ENCODE peak calls at places on chromosome 6, in ten cellular contexts. G, U, I, L, Q, D, W, J, T and C are unnamed samples. For H3K4me1, the result is how much of the 10 kb centered on the place peaks cover.

GRCh38 chr6:41056768-41057490 is 3.9 kb downstream of the APOBEC2 start:
- DNase-seq in G (no peak), U (no peak), I (no peak), L (no peak), Q (peak), D (no peak), W (no peak), J (no peak), T (no peak), C (no peak)

GRCh38 chr6:69580696-69581095 is 216.1 kb downstream of the LMBRD1 start:
- DNase-seq in G (no peak), U (no peak), I (no peak), L (no peak), Q (no peak), D (no peak), W (no peak), J (no peak), T (no peak), C (no peak)

GRCh38 chr6:16184129-16184528 is 54.3 kb upstream of the GMPR start:
- DNase-seq in G (no peak), U (peak), I (peak), L (peak), Q (peak), D (no peak), W (no peak), J (peak), T (peak), C (no peak)

GRCh38 chr6:135167617-135168016 is 13.5 kb upstream of the MYB start:
- DNase-seq in G (no peak), U (no peak), I (no peak), L (no peak), Q (no peak), D (no peak), W (no peak), J (no peak), T (no peak), C (no peak)

GRCh38 chr6:5937936-5938706 is 68.6 kb downstream of the NRN1 start:
- DNase-seq in G (no peak), U (no peak), I (peak), L (no peak), Q (no peak), D (no peak), W (no peak), J (no peak), T (no peak), C (no peak)

GRCh38 chr6:149931501-149931900 is 8.6 kb upstream of the RAET1G start:
- DNase-seq in G (no peak), U (no peak), I (no peak), L (no peak), Q (no peak), D (no peak), W (no peak), J (no peak), T (no peak), C (no peak)

GRCh38 chr6:31966506-31966905 is 5.4 kb downstream of the DXO start:
- DNase-seq in G (no peak), U (no peak), I (no peak), L (no peak), Q (no peak), D (no peak), W (no peak), J (no peak), T (no peak), C (no peak)

GRCh38 chr6:1645466-1646185 is 35.9 kb downstream of the FOXC1 start:
- DNase-seq in G (no peak), U (no peak), I (no peak), L (no peak), Q (no peak), D (no peak), W (no peak), J (no peak), T (no peak), C (no peak)

GRCh38 chr6:85496856-85497255 is 47.0 kb downstream of the NT5E start:
- DNase-seq in G (no peak), U (no peak), I (no peak), L (no peak), Q (no peak), D (no peak), W (no peak), J (no peak), T (no peak), C (no peak)

GRCh38 chr6:30998785-30999184 is 11.5 kb upstream of the MUC22 start:
- DNase-seq in G (no peak), U (no peak), I (no peak), L (no peak), Q (no peak), D (no peak), W (no peak), J (peak), T (no peak), C (no peak)

GRCh38 chr6:144093236-144093635 is 2.1 kb downstream of the SF3B5 start:
- DNase-seq in G (no peak), U (no peak), I (no peak), L (no peak), Q (no peak), D (no peak), W (no peak), J (no peak), T (no peak), C (no peak)

GRCh38 chr6:151370509-151371078 is 20.8 kb downstream of the ZBTB2 start:
- DNase-seq in G (no peak), U (no peak), I (peak), L (no peak), Q (no peak), D (no peak), W (no peak), J (peak), T (no peak), C (no peak)

GRCh38 chr6:37623666-37624065 is 74.0 kb downstream of the MDGA1 start:
- DNase-seq in G (no peak), U (no peak), I (no peak), L (no peak), Q (no peak), D (no peak), W (no peak), J (no peak), T (no peak), C (no peak)

GRCh38 chr6:160088069-160088773 is 33.4 kb upstream of the SLC22A1 start:
- DNase-seq in G (peak), U (peak), I (peak), L (peak), Q (peak), D (peak), W (peak), J (peak), T (peak), C (peak)

GRCh38 chr6:26056583-26057350 is 30.5 kb upstream of the HFE start:
- DNase-seq in G (peak), U (peak), I (peak), L (no peak), Q (peak), D (no peak), W (peak), J (peak), T (peak), C (peak)

GRCh38 chr6:52539607-52540006 is 37.3 kb downstream of the TRAM2 start:
- DNase-seq in G (no peak), U (no peak), I (no peak), L (no peak), Q (no peak), D (no peak), W (no peak), J (no peak), T (no peak), C (no peak)

GRCh38 chr6:21187485-21187884 is 406.1 kb upstream of the SOX4 start:
- DNase-seq in G (no peak), U (no peak), I (no peak), L (no peak), Q (no peak), D (no peak), W (no peak), J (no peak), T (no peak), C (no peak)

GRCh38 chr6:149696904-149697303 is 21.0 kb downstream of the LATS1 start:
- DNase-seq in G (no peak), U (no peak), I (no peak), L (no peak), Q (no peak), D (no peak), W (no peak), J (peak), T (no peak), C (no peak)

GRCh38 chr6:100088009-100088408 is 94.0 kb upstream of the MCHR2 start:
- DNase-seq in G (no peak), U (no peak), I (no peak), L (no peak), Q (no peak), D (no peak), W (no peak), J (peak), T (no peak), C (no peak)

GRCh38 chr6:136405410-136406029 is 115.9 kb upstream of the BCLAF1 start:
- DNase-seq in G (no peak), U (peak), I (no peak), L (no peak), Q (no peak), D (no peak), W (peak), J (peak), T (no peak), C (no peak)

GRCh38 chr6:6700421-6700820 is 111.9 kb downstream of the LY86 start:
- DNase-seq in G (no peak), U (no peak), I (no peak), L (no peak), Q (no peak), D (no peak), W (no peak), J (no peak), T (no peak), C (no peak)

GRCh38 chr6:3421763-3422456 is 34.9 kb downstream of the SLC22A23 start:
- DNase-seq in G (no peak), U (no peak), I (no peak), L (no peak), Q (no peak), D (no peak), W (no peak), J (peak), T (no peak), C (no peak)

GRCh38 chr6:96521267-96521624 is 360 bp upstream of the UFL1 start:
- DNase-seq in G (no peak), U (no peak), I (no peak), L (no peak), Q (no peak), D (no peak), W (no peak), J (no peak), T (no peak), C (no peak)

GRCh38 chr6:122576888-122577287 is 33.3 kb upstream of the PKIB start:
- DNase-seq in G (no peak), U (no peak), I (no peak), L (no peak), Q (no peak), D (no peak), W (no peak), J (no peak), T (no peak), C (no peak)

GRCh38 chr6:83464741-83465140 is 33.9 kb upstream of the ME1 start:
- DNase-seq in G (no peak), U (peak), I (no peak), L (no peak), Q (peak), D (no peak), W (no peak), J (no peak), T (no peak), C (no peak)

GRCh38 chr6:29524982-29525639 is 34.4 kb downstream of the UBD start:
- DNase-seq in G (no peak), U (no peak), I (peak), L (no peak), Q (no peak), D (no peak), W (no peak), J (no peak), T (no peak), C (no peak)

GRCh38 chr6:149319413-149319812 is 1.9 kb downstream of the TAB2 start:
- DNase-seq in G (no peak), U (no peak), I (no peak), L (no peak), Q (no peak), D (no peak), W (no peak), J (no peak), T (no peak), C (no peak)

GRCh38 chr6:10453596-10453995 is 38.7 kb upstream of the TFAP2A start:
- DNase-seq in G (no peak), U (no peak), I (no peak), L (no peak), Q (no peak), D (no peak), W (no peak), J (no peak), T (no peak), C (no peak)

GRCh38 chr6:162361168-162361567 is 366.4 kb downstream of the PRKN start:
- DNase-seq in G (no peak), U (no peak), I (no peak), L (no peak), Q (no peak), D (no peak), W (no peak), J (no peak), T (no peak), C (no peak)

GRCh38 chr6:49582529-49582928 is 32.1 kb downstream of the C6orf141 start:
- DNase-seq in G (no peak), U (no peak), I (no peak), L (no peak), Q (no peak), D (no peak), W (no peak), J (peak), T (no peak), C (no peak)

GRCh38 chr6:159762681-159763293 is 942 bp downstream of the ACAT2 start:
- DNase-seq in G (no peak), U (peak), I (peak), L (no peak), Q (peak), D (no peak), W (no peak), J (no peak), T (no peak), C (peak)

GRCh38 chr6:10838794-10839333 is 525 bp upstream of the MAK start:
- DNase-seq in G (no peak), U (no peak), I (no peak), L (no peak), Q (no peak), D (no peak), W (no peak), J (no peak), T (no peak), C (no peak)

GRCh38 chr6:129675669-129676472 is 34.1 kb downstream of the ARHGAP18 start:
- DNase-seq in G (no peak), U (no peak), I (no peak), L (no peak), Q (no peak), D (no peak), W (no peak), J (no peak), T (no peak), C (no peak)

GRCh38 chr6:9657994-9658393 is 756.9 kb downstream of the TFAP2A start:
- DNase-seq in G (no peak), U (no peak), I (no peak), L (no peak), Q (no peak), D (no peak), W (no peak), J (no peak), T (no peak), C (no peak)

GRCh38 chr6:145830612-145831011 is 16.0 kb upstream of the FBXO30 start:
- DNase-seq in G (no peak), U (no peak), I (no peak), L (no peak), Q (no peak), D (no peak), W (no peak), J (no peak), T (no peak), C (no peak)

GRCh38 chr6:154950979-154951378 is 44.1 kb upstream of the TIAM2 start:
- DNase-seq in G (no peak), U (no peak), I (no peak), L (no peak), Q (no peak), D (no peak), W (no peak), J (no peak), T (no peak), C (no peak)

DNA sequence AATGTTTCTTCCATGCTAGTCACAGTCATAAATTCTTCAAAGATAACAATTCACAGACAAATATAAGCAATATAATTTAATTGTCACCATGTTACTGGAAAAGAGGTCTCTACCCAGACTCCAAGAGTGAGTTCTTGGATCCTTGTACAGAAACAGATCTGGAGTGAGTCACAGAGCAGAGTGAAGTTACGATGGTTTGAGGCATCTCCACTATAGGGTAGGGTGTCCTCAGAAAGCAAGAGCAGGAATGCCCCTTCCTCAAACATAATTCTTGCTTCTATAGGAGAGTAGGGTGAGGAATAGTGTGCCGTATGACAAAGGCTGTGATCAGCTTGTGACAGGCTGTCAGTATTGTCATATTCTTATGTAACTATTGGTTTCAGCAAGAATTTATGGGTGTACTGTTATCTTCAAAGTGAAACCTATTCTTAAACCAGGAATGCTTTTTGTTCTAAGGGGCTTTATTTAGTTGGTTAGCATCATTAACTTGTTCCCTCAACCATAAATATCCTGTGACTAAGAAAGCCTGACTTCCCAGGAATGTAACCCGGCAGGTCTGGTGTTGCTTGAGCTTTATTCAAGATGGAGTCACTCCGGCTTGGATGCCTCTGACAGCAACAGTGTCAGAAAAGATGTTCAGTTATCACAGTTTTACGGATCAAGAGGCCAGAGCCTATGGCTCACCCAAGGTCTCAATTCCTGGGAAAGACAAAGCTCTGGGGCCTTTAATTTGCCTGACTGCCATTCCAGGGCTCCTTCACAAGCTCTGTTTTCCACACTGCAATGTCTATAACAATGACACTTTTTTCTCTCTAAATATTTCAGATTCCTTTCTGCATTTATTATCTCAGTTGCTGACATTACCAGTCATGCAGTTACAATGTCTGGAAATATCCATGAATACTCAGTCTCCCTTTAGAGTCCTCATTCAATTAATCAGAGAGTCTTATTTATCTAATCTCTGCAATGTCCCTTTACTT is 298.6 kb downstream of the C6orf118 start:
- DNase-seq in G (no peak), U (no peak), I (peak), L (no peak), Q (no peak), D (no peak), W (no peak), J (peak), T (no peak), C (no peak)
- H3K4me1 ChIP-seq in G (under half), U (under half), I (under half), L (under half), Q (under half), D (under half), W (under half), J (under half), T (under half), C (under half)

GRCh38 chr6:106535012-106535411 is 94.3 kb downstream of the RTN4IP1 start:
- DNase-seq in G (no peak), U (no peak), I (no peak), L (no peak), Q (no peak), D (no peak), W (no peak), J (no peak), T (no peak), C (no peak)
- H3K4me1 ChIP-seq in G (under half), U (under half), I (under half), L (under half), Q (under half), D (under half), W (under half), J (under half), T (under half), C (under half)

GRCh38 chr6:47169785-47170685 is 127.9 kb upstream of the ADGRF1 start:
- DNase-seq in G (no peak), U (no peak), I (no peak), L (no peak), Q (no peak), D (no peak), W (no peak), J (peak), T (no peak), C (no peak)

GRCh38 chr6:47164877-47165276 is 122.7 kb upstream of the ADGRF1 start:
- DNase-seq in G (no peak), U (no peak), I (no peak), L (no peak), Q (no peak), D (no peak), W (no peak), J (no peak), T (no peak), C (no peak)

GRCh38 chr6:47163536-47163935 is 121.4 kb upstream of the ADGRF1 start:
- DNase-seq in G (no peak), U (no peak), I (no peak), L (no peak), Q (no peak), D (no peak), W (no peak), J (no peak), T (no peak), C (no peak)

GRCh38 chr6:47165918-47166317 is 123.8 kb upstream of the ADGRF1 start:
- DNase-seq in G (no peak), U (no peak), I (no peak), L (no peak), Q (no peak), D (no peak), W (no peak), J (no peak), T (no peak), C (no peak)

GRCh38 chr6:47168176-47168575 is 126.0 kb upstream of the ADGRF1 start:
- DNase-seq in G (no peak), U (peak), I (no peak), L (peak), Q (peak), D (peak), W (no peak), J (peak), T (peak), C (peak)
- H3K4me1 ChIP-seq in G (under half), U (under half), I (under half), L (under half), Q (under half), D (under half), W (under half), J (under half), T (under half), C (under half)

DNA sequence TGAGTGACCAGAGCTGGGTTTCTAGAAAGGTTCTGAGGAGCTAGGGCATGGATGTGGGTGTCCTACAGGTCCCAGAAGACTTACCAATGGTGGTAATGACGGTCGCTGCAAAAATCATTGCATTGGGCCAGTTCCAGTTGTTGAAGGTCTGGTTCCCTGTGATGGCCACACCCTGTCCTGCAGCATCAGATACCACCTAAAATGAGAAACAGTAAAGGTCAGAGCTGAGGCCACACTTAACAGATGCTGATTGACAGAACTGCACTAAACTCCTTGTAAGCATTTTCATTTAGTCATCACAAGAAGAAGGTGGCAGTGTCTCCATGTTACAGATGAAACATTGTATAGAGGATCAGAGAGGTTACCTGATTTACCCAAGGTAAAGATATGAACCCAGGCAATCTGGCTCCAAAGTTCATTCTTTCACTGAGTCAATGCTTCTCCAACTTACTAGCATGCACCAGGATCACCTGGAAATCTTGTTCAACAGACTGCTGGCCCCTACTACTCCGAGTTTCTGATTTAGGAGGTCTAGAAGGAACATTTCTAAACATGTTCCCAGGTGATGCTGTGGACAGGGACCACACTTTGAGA is 33.4 kb downstream of the KCNK5 start:
- DNase-seq in G (no peak), U (no peak), I (no peak), L (no peak), Q (no peak), D (no peak), W (no peak), J (no peak), T (no peak), C (no peak)
- H3K4me1 ChIP-seq in G (under half), U (under half), I (under half), L (under half), Q (under half), D (under half), W (under half), J (under half), T (under half), C (under half)